ENCODE peak calls at places on chromosomes 5 and 9, in five cellular contexts. One of them, this sample, is unnamed.

GRCh38 chr5:69444127-69444754 is 29.3 kb downstream of the MARVELD2 start:
- DNase-seq in sigmoid colon: no peak
- DNase-seq in T-cell: no peak
- DNase-seq in OCI-LY7: no peak
- DNase-seq in AG08396: no peak
- DNase-seq in this sample: no peak

GRCh38 chr9:137880976-137881530 is 3.5 kb downstream of the CACNA1B start:
- DNase-seq in sigmoid colon: no peak
- DNase-seq in AG08396: no peak
- DNase-seq in OCI-LY7: no peak
- DNase-seq in T-cell: no peak
- DNase-seq in this sample: no peak

GRCh38 chr5:36820900-36821299 is 55.7 kb upstream of the NIPBL start:
- DNase-seq in OCI-LY7: no peak
- DNase-seq in AG08396: no peak
- DNase-seq in T-cell: no peak
- DNase-seq in sigmoid colon: no peak
- DNase-seq in this sample: no peak

GRCh38 chr5:135120951-135121350 is 86.9 kb upstream of the PITX1 start:
- DNase-seq in AG08396: no peak
- DNase-seq in OCI-LY7: no peak
- DNase-seq in T-cell: no peak
- DNase-seq in sigmoid colon: no peak
- DNase-seq in this sample: no peak

GRCh38 chr5:98700730-98701129 is 72.7 kb upstream of the RGMB start:
- DNase-seq in AG08396: no peak
- DNase-seq in sigmoid colon: no peak
- DNase-seq in T-cell: no peak
- DNase-seq in OCI-LY7: no peak
- DNase-seq in this sample: no peak

GRCh38 chr9:14205463-14205862 is 108.5 kb downstream of the NFIB start:
- DNase-seq in AG08396: peak
- DNase-seq in T-cell: no peak
- DNase-seq in OCI-LY7: no peak
- DNase-seq in sigmoid colon: no peak
- DNase-seq in this sample: no peak

GRCh38 chr9:134176599-134176968 is 12.2 kb upstream of the RNU6ATAC start:
- DNase-seq in AG08396: no peak
- DNase-seq in OCI-LY7: no peak
- DNase-seq in sigmoid colon: no peak
- DNase-seq in T-cell: no peak
- DNase-seq in this sample: no peak

GRCh38 chr5:141637693-141638419 is 1.1 kb downstream of the RELL2 start:
- DNase-seq in T-cell: peak
- DNase-seq in OCI-LY7: peak
- DNase-seq in sigmoid colon: peak
- DNase-seq in AG08396: peak
- DNase-seq in this sample: peak

GRCh38 chr9:70694758-70695157 is 280.3 kb upstream of the KLF9 start:
- DNase-seq in T-cell: no peak
- DNase-seq in OCI-LY7: no peak
- DNase-seq in sigmoid colon: no peak
- DNase-seq in AG08396: no peak
- DNase-seq in this sample: no peak

GRCh38 chr9:103371152-103371551 is 376.0 kb downstream of the CYLC2 start:
- DNase-seq in AG08396: no peak
- DNase-seq in T-cell: no peak
- DNase-seq in sigmoid colon: no peak
- DNase-seq in OCI-LY7: no peak
- DNase-seq in this sample: no peak

GRCh38 chr5:168086104-168086610 is 205.3 kb upstream of the WWC1 start:
- DNase-seq in T-cell: no peak
- DNase-seq in OCI-LY7: no peak
- DNase-seq in sigmoid colon: peak
- DNase-seq in AG08396: no peak
- DNase-seq in this sample: no peak

GRCh38 chr9:79671558-79671957 is 99.8 kb downstream of the TLE4 start:
- DNase-seq in T-cell: no peak
- DNase-seq in sigmoid colon: no peak
- DNase-seq in OCI-LY7: no peak
- DNase-seq in AG08396: no peak
- DNase-seq in this sample: no peak

GRCh38 chr9:27785714-27786100 is 212.4 kb upstream of the C9orf72 start:
- DNase-seq in AG08396: no peak
- DNase-seq in OCI-LY7: no peak
- DNase-seq in T-cell: no peak
- DNase-seq in sigmoid colon: no peak
- DNase-seq in this sample: no peak

GRCh38 chr9:92378825-92379535 is 25.4 kb downstream of the OGN start:
- DNase-seq in OCI-LY7: no peak
- DNase-seq in T-cell: no peak
- DNase-seq in AG08396: no peak
- DNase-seq in sigmoid colon: no peak
- DNase-seq in this sample: no peak

GRCh38 chr9:31334837-31335528 is 1049.5 kb upstream of the ACO1 start:
- DNase-seq in OCI-LY7: peak
- DNase-seq in T-cell: no peak
- DNase-seq in AG08396: no peak
- DNase-seq in sigmoid colon: no peak
- DNase-seq in this sample: no peak

GRCh38 chr5:163978897-163979296 is 473.5 kb downstream of the MAT2B start:
- DNase-seq in T-cell: no peak
- DNase-seq in AG08396: no peak
- DNase-seq in OCI-LY7: peak
- DNase-seq in sigmoid colon: no peak
- DNase-seq in this sample: no peak

GRCh38 chr9:126671381-126671831 is 57.7 kb downstream of the LMX1B start:
- DNase-seq in OCI-LY7: no peak
- DNase-seq in T-cell: no peak
- DNase-seq in AG08396: no peak
- DNase-seq in sigmoid colon: no peak
- DNase-seq in this sample: no peak

GRCh38 chr5:32450952-32451351 is 6.4 kb upstream of the ZFR start:
- DNase-seq in T-cell: no peak
- DNase-seq in AG08396: no peak
- DNase-seq in sigmoid colon: no peak
- DNase-seq in OCI-LY7: no peak
- DNase-seq in this sample: no peak

GRCh38 chr9:36896296-36896695 is 137.8 kb downstream of the PAX5 start:
- DNase-seq in OCI-LY7: no peak
- DNase-seq in AG08396: no peak
- DNase-seq in T-cell: no peak
- DNase-seq in sigmoid colon: peak
- DNase-seq in this sample: no peak

GRCh38 chr5:119411935-119412623 is 40.2 kb upstream of the HSD17B4 start:
- DNase-seq in sigmoid colon: peak
- DNase-seq in T-cell: peak
- DNase-seq in AG08396: peak
- DNase-seq in OCI-LY7: peak
- DNase-seq in this sample: peak

GRCh38 chr5:53482717-53483638 is 2.5 kb downstream of the FST start:
- DNase-seq in sigmoid colon: peak
- DNase-seq in T-cell: no peak
- DNase-seq in AG08396: peak
- DNase-seq in OCI-LY7: peak
- DNase-seq in this sample: no peak

GRCh38 chr5:14767942-14768837 is 103.4 kb downstream of the ANKH start:
- DNase-seq in T-cell: no peak
- DNase-seq in sigmoid colon: no peak
- DNase-seq in AG08396: no peak
- DNase-seq in OCI-LY7: no peak
- DNase-seq in this sample: no peak

GRCh38 chr5:107673368-107674136 is 2.8 kb upstream of the EFNA5 start:
- DNase-seq in sigmoid colon: peak
- DNase-seq in T-cell: peak
- DNase-seq in OCI-LY7: peak
- DNase-seq in AG08396: peak
- DNase-seq in this sample: peak

GRCh38 chr5:30850871-30851270 is 342.6 kb upstream of the CDH6 start:
- DNase-seq in OCI-LY7: no peak
- DNase-seq in T-cell: no peak
- DNase-seq in sigmoid colon: no peak
- DNase-seq in AG08396: no peak
- DNase-seq in this sample: no peak

GRCh38 chr5:173490681-173491080 is 125.8 kb downstream of the BOD1 start:
- DNase-seq in OCI-LY7: no peak
- DNase-seq in AG08396: no peak
- DNase-seq in T-cell: no peak
- DNase-seq in sigmoid colon: no peak
- DNase-seq in this sample: no peak

GRCh38 chr5:149356391-149356790 is 1.5 kb upstream of the PCYOX1L start:
- DNase-seq in T-cell: no peak
- DNase-seq in OCI-LY7: no peak
- DNase-seq in sigmoid colon: no peak
- DNase-seq in AG08396: no peak
- DNase-seq in this sample: no peak

GRCh38 chr9:82606761-82607382 is 456.1 kb downstream of the RASEF start:
- DNase-seq in AG08396: peak
- DNase-seq in OCI-LY7: peak
- DNase-seq in sigmoid colon: peak
- DNase-seq in T-cell: no peak
- DNase-seq in this sample: no peak

GRCh38 chr5:171521219-171521633 is 101.8 kb downstream of the FGF18 start:
- DNase-seq in T-cell: no peak
- DNase-seq in AG08396: peak
- DNase-seq in sigmoid colon: no peak
- DNase-seq in OCI-LY7: no peak
- DNase-seq in this sample: no peak

GRCh38 chr5:148224131-148224742 is 14.1 kb upstream of the MARCOL start:
- DNase-seq in AG08396: no peak
- DNase-seq in sigmoid colon: no peak
- DNase-seq in OCI-LY7: no peak
- DNase-seq in T-cell: no peak
- DNase-seq in this sample: no peak

GRCh38 chr5:152246401-152246800 is 158.7 kb downstream of the NMUR2 start:
- DNase-seq in sigmoid colon: no peak
- DNase-seq in T-cell: no peak
- DNase-seq in OCI-LY7: peak
- DNase-seq in AG08396: peak
- DNase-seq in this sample: no peak

GRCh38 chr9:81825831-81826540 is 102.2 kb upstream of the SPATA31D4 start:
- DNase-seq in T-cell: no peak
- DNase-seq in sigmoid colon: no peak
- DNase-seq in OCI-LY7: no peak
- DNase-seq in AG08396: no peak
- DNase-seq in this sample: no peak